ENCODE peak calls at places on chromosomes 11 and 22, in nine cellular contexts. One of them, this sample, is unnamed.

GRCh38 chr11:27372159-27372558 is 9.1 kb upstream of the CCDC34 start:
- DNase-seq in astrocyte of the spinal cord: no peak
- DNase-seq in memory B cell: no peak
- DNase-seq in cerebellar cortex: no peak
- DNase-seq in AG04449: no peak
- DNase-seq in naive thymus-derived CD4-positive, alpha-beta T cell: no peak
- DNase-seq in hypothalamus: no peak
- DNase-seq in dorsolateral prefrontal cortex: no peak
- DNase-seq in NCI-H2171: no peak
- DNase-seq in this sample: no peak

GRCh38 chr22:47029244-47030001 is 267.0 kb downstream of the TBC1D22A start:
- DNase-seq in memory B cell: no peak
- DNase-seq in dorsolateral prefrontal cortex: peak; percentile 39
- DNase-seq in astrocyte of the spinal cord: no peak
- DNase-seq in NCI-H2171: no peak
- DNase-seq in naive thymus-derived CD4-positive, alpha-beta T cell: no peak
- DNase-seq in cerebellar cortex: peak; percentile 22
- DNase-seq in hypothalamus: no peak
- DNase-seq in AG04449: no peak
- DNase-seq in this sample: no peak

GRCh38 chr11:73493838-73494598 is 103.9 kb downstream of the FAM168A start:
- DNase-seq in hypothalamus: no peak
- DNase-seq in memory B cell: no peak
- DNase-seq in AG04449: peak; percentile 21
- DNase-seq in astrocyte of the spinal cord: peak; percentile 82
- DNase-seq in NCI-H2171: no peak
- DNase-seq in naive thymus-derived CD4-positive, alpha-beta T cell: no peak
- DNase-seq in dorsolateral prefrontal cortex: no peak
- DNase-seq in cerebellar cortex: peak; percentile 50
- DNase-seq in this sample: peak; percentile 63

GRCh38 chr11:46388619-46389449 is 2.7 kb downstream of the CHRM4 start:
- DNase-seq in memory B cell: no peak
- DNase-seq in astrocyte of the spinal cord: no peak
- DNase-seq in NCI-H2171: no peak
- DNase-seq in AG04449: no peak
- DNase-seq in dorsolateral prefrontal cortex: no peak
- DNase-seq in hypothalamus: no peak
- DNase-seq in cerebellar cortex: no peak
- DNase-seq in naive thymus-derived CD4-positive, alpha-beta T cell: no peak
- DNase-seq in this sample: no peak

GRCh38 chr11:128528294-128528693 is 59.1 kb downstream of the ETS1 start:
- DNase-seq in cerebellar cortex: no peak
- DNase-seq in dorsolateral prefrontal cortex: no peak
- DNase-seq in memory B cell: no peak
- DNase-seq in astrocyte of the spinal cord: no peak
- DNase-seq in hypothalamus: no peak
- DNase-seq in NCI-H2171: no peak
- DNase-seq in naive thymus-derived CD4-positive, alpha-beta T cell: no peak
- DNase-seq in AG04449: no peak
- DNase-seq in this sample: no peak

GRCh38 chr11:103851166-103851651 is 185.2 kb upstream of the DDI1 start:
- DNase-seq in NCI-H2171: no peak
- DNase-seq in memory B cell: no peak
- DNase-seq in AG04449: peak; percentile 4
- DNase-seq in hypothalamus: no peak
- DNase-seq in dorsolateral prefrontal cortex: no peak
- DNase-seq in cerebellar cortex: no peak
- DNase-seq in naive thymus-derived CD4-positive, alpha-beta T cell: no peak
- DNase-seq in astrocyte of the spinal cord: peak; percentile 67
- DNase-seq in this sample: no peak

GRCh38 chr22:27312567-27313507 is 488.7 kb downstream of the MN1 start:
- DNase-seq in NCI-H2171: no peak
- DNase-seq in naive thymus-derived CD4-positive, alpha-beta T cell: no peak
- DNase-seq in astrocyte of the spinal cord: no peak
- DNase-seq in memory B cell: no peak
- DNase-seq in hypothalamus: no peak
- DNase-seq in AG04449: no peak
- DNase-seq in cerebellar cortex: no peak
- DNase-seq in dorsolateral prefrontal cortex: no peak
- DNase-seq in this sample: no peak

GRCh38 chr22:21710156-21710555 is 25.4 kb downstream of the YPEL1 start:
- DNase-seq in AG04449: no peak
- DNase-seq in dorsolateral prefrontal cortex: no peak
- DNase-seq in naive thymus-derived CD4-positive, alpha-beta T cell: no peak
- DNase-seq in cerebellar cortex: no peak
- DNase-seq in astrocyte of the spinal cord: no peak
- DNase-seq in NCI-H2171: no peak
- DNase-seq in hypothalamus: no peak
- DNase-seq in memory B cell: no peak
- DNase-seq in this sample: no peak

GRCh38 chr22:49583341-49583740 is 244.3 kb downstream of the BRD1 start:
- DNase-seq in naive thymus-derived CD4-positive, alpha-beta T cell: no peak
- DNase-seq in AG04449: no peak
- DNase-seq in hypothalamus: no peak
- DNase-seq in dorsolateral prefrontal cortex: peak; percentile 24
- DNase-seq in NCI-H2171: no peak
- DNase-seq in cerebellar cortex: no peak
- DNase-seq in memory B cell: no peak
- DNase-seq in astrocyte of the spinal cord: no peak
- DNase-seq in this sample: no peak

GRCh38 chr11:27285761-27286160 is 77.3 kb downstream of the CCDC34 start:
- DNase-seq in cerebellar cortex: no peak
- DNase-seq in AG04449: no peak
- DNase-seq in dorsolateral prefrontal cortex: no peak
- DNase-seq in astrocyte of the spinal cord: no peak
- DNase-seq in NCI-H2171: no peak
- DNase-seq in memory B cell: no peak
- DNase-seq in hypothalamus: no peak
- DNase-seq in naive thymus-derived CD4-positive, alpha-beta T cell: no peak
- DNase-seq in this sample: peak; percentile 26

GRCh38 chr11:37858398-37858797 is 1260.4 kb upstream of the RAG2 start:
- DNase-seq in NCI-H2171: no peak
- DNase-seq in dorsolateral prefrontal cortex: no peak
- DNase-seq in naive thymus-derived CD4-positive, alpha-beta T cell: no peak
- DNase-seq in hypothalamus: no peak
- DNase-seq in cerebellar cortex: no peak
- DNase-seq in memory B cell: no peak
- DNase-seq in AG04449: no peak
- DNase-seq in astrocyte of the spinal cord: no peak
- DNase-seq in this sample: no peak

GRCh38 chr11:106178361-106178760 is 100.9 kb downstream of the AASDHPPT start:
- DNase-seq in AG04449: no peak
- DNase-seq in memory B cell: no peak
- DNase-seq in astrocyte of the spinal cord: no peak
- DNase-seq in dorsolateral prefrontal cortex: no peak
- DNase-seq in cerebellar cortex: no peak
- DNase-seq in NCI-H2171: no peak
- DNase-seq in naive thymus-derived CD4-positive, alpha-beta T cell: no peak
- DNase-seq in hypothalamus: no peak
- DNase-seq in this sample: no peak

GRCh38 chr11:2584812-2585565 is 114.8 kb downstream of the KCNQ1OT1 start:
- DNase-seq in dorsolateral prefrontal cortex: no peak
- DNase-seq in memory B cell: peak; percentile 7
- DNase-seq in naive thymus-derived CD4-positive, alpha-beta T cell: no peak
- DNase-seq in AG04449: no peak
- DNase-seq in astrocyte of the spinal cord: no peak
- DNase-seq in NCI-H2171: no peak
- DNase-seq in hypothalamus: no peak
- DNase-seq in cerebellar cortex: no peak
- DNase-seq in this sample: no peak

GRCh38 chr11:19055016-19055415 is 5.5 kb downstream of the MRGPRX2 start:
- DNase-seq in cerebellar cortex: no peak
- DNase-seq in dorsolateral prefrontal cortex: no peak
- DNase-seq in NCI-H2171: no peak
- DNase-seq in memory B cell: no peak
- DNase-seq in hypothalamus: no peak
- DNase-seq in astrocyte of the spinal cord: peak; percentile 20
- DNase-seq in naive thymus-derived CD4-positive, alpha-beta T cell: no peak
- DNase-seq in AG04449: no peak
- DNase-seq in this sample: no peak

GRCh38 chr22:19225560-19225959 is 47.0 kb upstream of the SLC25A1 start:
- DNase-seq in astrocyte of the spinal cord: no peak
- DNase-seq in memory B cell: no peak
- DNase-seq in naive thymus-derived CD4-positive, alpha-beta T cell: no peak
- DNase-seq in NCI-H2171: no peak
- DNase-seq in dorsolateral prefrontal cortex: no peak
- DNase-seq in hypothalamus: no peak
- DNase-seq in AG04449: no peak
- DNase-seq in cerebellar cortex: no peak
- DNase-seq in this sample: no peak

GRCh38 chr22:50304528-50305392 is 2.7 kb downstream of the PLXNB2 start:
- DNase-seq in naive thymus-derived CD4-positive, alpha-beta T cell: no peak
- DNase-seq in hypothalamus: no peak
- DNase-seq in dorsolateral prefrontal cortex: no peak
- DNase-seq in astrocyte of the spinal cord: peak; percentile 27
- DNase-seq in cerebellar cortex: peak; percentile 93
- DNase-seq in AG04449: no peak
- DNase-seq in memory B cell: no peak
- DNase-seq in NCI-H2171: peak; percentile 68
- DNase-seq in this sample: peak; percentile 44

GRCh38 chr11:32435152-32435480 is 223 bp downstream of the WT1 start:
- DNase-seq in memory B cell: no peak
- DNase-seq in AG04449: no peak
- DNase-seq in cerebellar cortex: no peak
- DNase-seq in naive thymus-derived CD4-positive, alpha-beta T cell: no peak
- DNase-seq in hypothalamus: no peak
- DNase-seq in NCI-H2171: peak; percentile 43
- DNase-seq in dorsolateral prefrontal cortex: no peak
- DNase-seq in astrocyte of the spinal cord: no peak
- DNase-seq in this sample: no peak

GRCh38 chr11:45409587-45409986 is 123.4 kb upstream of the SYT13 start:
- DNase-seq in memory B cell: no peak
- DNase-seq in dorsolateral prefrontal cortex: no peak
- DNase-seq in hypothalamus: no peak
- DNase-seq in astrocyte of the spinal cord: no peak
- DNase-seq in NCI-H2171: peak; percentile 55
- DNase-seq in AG04449: no peak
- DNase-seq in naive thymus-derived CD4-positive, alpha-beta T cell: no peak
- DNase-seq in cerebellar cortex: no peak
- DNase-seq in this sample: no peak

GRCh38 chr11:85029964-85030363 is 597.2 kb downstream of the DLG2 start:
- DNase-seq in NCI-H2171: no peak
- DNase-seq in naive thymus-derived CD4-positive, alpha-beta T cell: no peak
- DNase-seq in AG04449: no peak
- DNase-seq in dorsolateral prefrontal cortex: no peak
- DNase-seq in astrocyte of the spinal cord: peak; percentile 22
- DNase-seq in hypothalamus: no peak
- DNase-seq in memory B cell: no peak
- DNase-seq in cerebellar cortex: no peak
- DNase-seq in this sample: no peak

GRCh38 chr11:64124147-64124546 is 41.8 kb downstream of the MACROD1 start:
- DNase-seq in dorsolateral prefrontal cortex: no peak
- DNase-seq in AG04449: no peak
- DNase-seq in astrocyte of the spinal cord: no peak
- DNase-seq in NCI-H2171: no peak
- DNase-seq in naive thymus-derived CD4-positive, alpha-beta T cell: no peak
- DNase-seq in memory B cell: no peak
- DNase-seq in cerebellar cortex: no peak
- DNase-seq in hypothalamus: no peak
- DNase-seq in this sample: peak; percentile 41

GRCh38 chr11:33040127-33040861 is 922 bp downstream of the TCP11L1 start:
- DNase-seq in memory B cell: peak; percentile 28
- DNase-seq in naive thymus-derived CD4-positive, alpha-beta T cell: peak; percentile 65
- DNase-seq in AG04449: no peak
- DNase-seq in astrocyte of the spinal cord: no peak
- DNase-seq in cerebellar cortex: peak; percentile 69
- DNase-seq in hypothalamus: no peak
- DNase-seq in NCI-H2171: no peak
- DNase-seq in dorsolateral prefrontal cortex: no peak
- DNase-seq in this sample: no peak

GRCh38 chr11:133107753-133108152 is 424.5 kb downstream of the OPCML start:
- DNase-seq in naive thymus-derived CD4-positive, alpha-beta T cell: no peak
- DNase-seq in cerebellar cortex: no peak
- DNase-seq in NCI-H2171: no peak
- DNase-seq in memory B cell: no peak
- DNase-seq in hypothalamus: no peak
- DNase-seq in AG04449: no peak
- DNase-seq in dorsolateral prefrontal cortex: no peak
- DNase-seq in astrocyte of the spinal cord: no peak
- DNase-seq in this sample: no peak

GRCh38 chr11:44145011-44145777 is 49.7 kb downstream of the EXT2 start:
- DNase-seq in astrocyte of the spinal cord: peak; percentile 31
- DNase-seq in hypothalamus: no peak
- DNase-seq in memory B cell: no peak
- DNase-seq in dorsolateral prefrontal cortex: no peak
- DNase-seq in naive thymus-derived CD4-positive, alpha-beta T cell: no peak
- DNase-seq in NCI-H2171: no peak
- DNase-seq in AG04449: no peak
- DNase-seq in cerebellar cortex: no peak
- DNase-seq in this sample: no peak

GRCh38 chr11:120335596-120335927 is 651 bp upstream of the ARHGEF12 start:
- DNase-seq in memory B cell: no peak
- DNase-seq in cerebellar cortex: no peak
- DNase-seq in NCI-H2171: peak; percentile 42
- DNase-seq in hypothalamus: no peak
- DNase-seq in dorsolateral prefrontal cortex: no peak
- DNase-seq in naive thymus-derived CD4-positive, alpha-beta T cell: no peak
- DNase-seq in AG04449: no peak
- DNase-seq in astrocyte of the spinal cord: no peak
- DNase-seq in this sample: peak; percentile 36

GRCh38 chr22:48872271-48873260 is 955.1 kb downstream of the BRD1 start:
- DNase-seq in AG04449: no peak
- DNase-seq in memory B cell: no peak
- DNase-seq in astrocyte of the spinal cord: no peak
- DNase-seq in hypothalamus: no peak
- DNase-seq in cerebellar cortex: no peak
- DNase-seq in naive thymus-derived CD4-positive, alpha-beta T cell: no peak
- DNase-seq in dorsolateral prefrontal cortex: peak; percentile 23
- DNase-seq in NCI-H2171: no peak
- DNase-seq in this sample: no peak

GRCh38 chr11:97703815-97704214 is 1314.0 kb downstream of the JRKL start:
- DNase-seq in AG04449: no peak
- DNase-seq in hypothalamus: no peak
- DNase-seq in memory B cell: no peak
- DNase-seq in naive thymus-derived CD4-positive, alpha-beta T cell: no peak
- DNase-seq in cerebellar cortex: no peak
- DNase-seq in dorsolateral prefrontal cortex: no peak
- DNase-seq in NCI-H2171: peak; percentile 68
- DNase-seq in astrocyte of the spinal cord: no peak
- DNase-seq in this sample: no peak

GRCh38 chr11:79400717-79401330 is 40.0 kb downstream of the TENM4 start:
- DNase-seq in dorsolateral prefrontal cortex: peak; percentile 48
- DNase-seq in memory B cell: peak; percentile 38
- DNase-seq in cerebellar cortex: peak; percentile 28
- DNase-seq in astrocyte of the spinal cord: peak; percentile 38
- DNase-seq in naive thymus-derived CD4-positive, alpha-beta T cell: no peak
- DNase-seq in hypothalamus: no peak
- DNase-seq in AG04449: no peak
- DNase-seq in NCI-H2171: no peak
- DNase-seq in this sample: peak; percentile 32

GRCh38 chr11:17827006-17827405 is 92.4 kb downstream of the KCNC1 start:
- DNase-seq in NCI-H2171: no peak
- DNase-seq in astrocyte of the spinal cord: no peak
- DNase-seq in hypothalamus: no peak
- DNase-seq in memory B cell: no peak
- DNase-seq in AG04449: no peak
- DNase-seq in naive thymus-derived CD4-positive, alpha-beta T cell: no peak
- DNase-seq in dorsolateral prefrontal cortex: no peak
- DNase-seq in cerebellar cortex: peak; percentile 61
- DNase-seq in this sample: no peak

GRCh38 chr22:23888615-23889401 is 5.4 kb upstream of the MIF start:
- DNase-seq in AG04449: no peak
- DNase-seq in naive thymus-derived CD4-positive, alpha-beta T cell: no peak
- DNase-seq in hypothalamus: no peak
- DNase-seq in NCI-H2171: no peak
- DNase-seq in cerebellar cortex: no peak
- DNase-seq in dorsolateral prefrontal cortex: no peak
- DNase-seq in memory B cell: no peak
- DNase-seq in astrocyte of the spinal cord: peak; percentile 27
- DNase-seq in this sample: no peak

GRCh38 chr11:130786586-130786985 is 129.7 kb downstream of the SNX19 start:
- DNase-seq in astrocyte of the spinal cord: no peak
- DNase-seq in cerebellar cortex: no peak
- DNase-seq in memory B cell: no peak
- DNase-seq in dorsolateral prefrontal cortex: no peak
- DNase-seq in AG04449: no peak
- DNase-seq in naive thymus-derived CD4-positive, alpha-beta T cell: no peak
- DNase-seq in NCI-H2171: no peak
- DNase-seq in hypothalamus: no peak
- DNase-seq in this sample: no peak

GRCh38 chr11:67119577-67120391 is 721 bp downstream of the KDM2A start:
- DNase-seq in hypothalamus: no peak
- DNase-seq in NCI-H2171: no peak
- DNase-seq in dorsolateral prefrontal cortex: peak; percentile 53
- DNase-seq in memory B cell: no peak
- DNase-seq in cerebellar cortex: peak; percentile 29
- DNase-seq in AG04449: no peak
- DNase-seq in naive thymus-derived CD4-positive, alpha-beta T cell: peak; percentile 37
- DNase-seq in astrocyte of the spinal cord: no peak
- DNase-seq in this sample: peak; percentile 45

This sample was measured in trophoblast cell.